ENCODE peak calls at places on chromosomes 1 and 21, in seven cellular contexts. F is SK-N-SH, S is HCT116, Z is HepG2, A is H1, Y is K562, X is GM12878. D is an unnamed sample.

GRCh38 chr21:45051580-45052434 is 22.6 kb upstream of the ADARB1 start:
- DNase-seq in F (no peak), S (no peak), Z (no peak), A (peak; percentile 45), Y (no peak), X (no peak), D (no peak)

GRCh38 chr1:51410568-51411460 is 80.5 kb upstream of the TTC39A start:
- DNase-seq in F (no peak), S (no peak), Z (peak; percentile 48), A (no peak), Y (no peak), X (no peak), D (peak; percentile 7)

GRCh38 chr21:32977216-32977615 is 48.5 kb upstream of the OLIG2 start:
- DNase-seq in F (no peak), S (no peak), Z (no peak), A (no peak), Y (no peak), X (no peak), D (no peak)

GRCh38 chr1:12654657-12655056 is 10.8 kb downstream of the AADACL4 start:
- DNase-seq in F (no peak), S (no peak), Z (peak; percentile 65), A (no peak), Y (no peak), X (no peak), D (no peak)

GRCh38 chr1:234970731-234971476 is 157.7 kb downstream of the TOMM20 start:
- DNase-seq in F (peak; percentile 54), S (no peak), Z (peak; percentile 81), A (peak; percentile 68), Y (no peak), X (no peak), D (peak; percentile 71)

GRCh38 chr1:11184973-11185372 is 4.2 kb upstream of the ANGPTL7 start:
- DNase-seq in F (no peak), S (no peak), Z (no peak), A (no peak), Y (no peak), X (no peak), D (no peak)

GRCh38 chr1:2283991-2284895 is 56.1 kb downstream of the SKI start:
- DNase-seq in F (no peak), S (no peak), Z (peak; percentile 15), A (no peak), Y (no peak), X (no peak), D (no peak)

GRCh38 chr1:164524810-164525209 is 34.2 kb upstream of the PBX1 start:
- DNase-seq in F (no peak), S (no peak), Z (no peak), A (no peak), Y (no peak), X (no peak), D (no peak)

GRCh38 chr1:6962956-6963915 is 178.0 kb downstream of the CAMTA1 start:
- DNase-seq in F (peak; percentile 69), S (peak; percentile 88), Z (no peak), A (peak; percentile 96), Y (peak; percentile 96), X (peak; percentile 24), D (no peak)

GRCh38 chr1:31796707-31797106 is 19.1 kb downstream of the SPOCD1 start:
- DNase-seq in F (no peak), S (no peak), Z (no peak), A (no peak), Y (no peak), X (no peak), D (no peak)

GRCh38 chr1:93716974-93717373 is 35.3 kb upstream of the BCAR3 start:
- DNase-seq in F (no peak), S (no peak), Z (no peak), A (no peak), Y (no peak), X (no peak), D (no peak)

GRCh38 chr1:36910886-36911540 is 123.3 kb downstream of the GRIK3 start:
- DNase-seq in F (no peak), S (no peak), Z (no peak), A (no peak), Y (no peak), X (no peak), D (no peak)

DNA sequence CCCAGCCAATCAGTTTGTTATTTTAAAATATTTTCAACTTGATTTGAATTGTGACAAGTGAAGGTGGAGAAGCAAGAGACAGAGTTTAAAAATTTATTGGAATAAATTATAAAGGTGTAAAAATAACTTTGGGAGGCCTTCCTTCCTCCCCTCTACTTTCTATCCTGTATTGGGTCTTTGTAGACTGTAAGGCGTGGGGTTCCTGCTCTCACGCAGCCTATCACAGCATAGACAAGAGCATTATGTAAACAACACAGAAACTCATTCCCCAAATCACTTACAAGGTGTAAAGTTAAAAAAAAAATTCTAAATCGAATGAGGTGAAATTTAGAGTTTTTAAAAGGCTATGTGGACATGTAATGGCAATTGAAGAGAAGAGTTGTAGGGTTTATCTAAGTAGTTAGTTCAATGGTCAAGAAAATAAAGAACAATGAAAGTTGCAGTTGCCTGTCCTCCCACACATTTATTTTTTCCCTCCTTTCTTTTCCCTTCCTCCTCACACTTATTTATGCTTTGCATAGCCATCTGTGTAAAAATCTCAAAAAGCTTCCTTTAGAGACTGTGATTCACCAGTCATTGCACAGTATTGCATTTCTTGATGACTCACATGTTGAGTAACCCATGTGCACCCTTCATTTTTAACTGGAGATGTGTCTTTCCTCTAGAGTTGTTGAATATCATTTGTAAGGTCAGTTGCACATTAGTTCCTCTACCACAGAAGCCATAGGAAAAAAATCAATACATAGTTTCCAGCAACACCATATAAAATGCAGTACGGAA is 242.2 kb downstream of the PTPRC start:
- DNase-seq in F (no peak), S (peak; percentile 91), Z (peak; percentile 13), A (no peak), Y (no peak), X (no peak), D (no peak)
- TF ChIP-seq JUND in F (peak; percentile 97), S (peak; percentile 97), Z (no peak), A (no peak), Y (peak; percentile 25), X (no peak), D (no peak)

GRCh38 chr1:210541680-210542358 is 213.1 kb downstream of the HHAT start:
- DNase-seq in F (peak; percentile 44), S (no peak), Z (no peak), A (no peak), Y (no peak), X (no peak), D (no peak)
- TF ChIP-seq JUND in F (no peak), S (no peak), Z (no peak), A (no peak), Y (no peak), X (no peak), D (no peak)

DNA sequence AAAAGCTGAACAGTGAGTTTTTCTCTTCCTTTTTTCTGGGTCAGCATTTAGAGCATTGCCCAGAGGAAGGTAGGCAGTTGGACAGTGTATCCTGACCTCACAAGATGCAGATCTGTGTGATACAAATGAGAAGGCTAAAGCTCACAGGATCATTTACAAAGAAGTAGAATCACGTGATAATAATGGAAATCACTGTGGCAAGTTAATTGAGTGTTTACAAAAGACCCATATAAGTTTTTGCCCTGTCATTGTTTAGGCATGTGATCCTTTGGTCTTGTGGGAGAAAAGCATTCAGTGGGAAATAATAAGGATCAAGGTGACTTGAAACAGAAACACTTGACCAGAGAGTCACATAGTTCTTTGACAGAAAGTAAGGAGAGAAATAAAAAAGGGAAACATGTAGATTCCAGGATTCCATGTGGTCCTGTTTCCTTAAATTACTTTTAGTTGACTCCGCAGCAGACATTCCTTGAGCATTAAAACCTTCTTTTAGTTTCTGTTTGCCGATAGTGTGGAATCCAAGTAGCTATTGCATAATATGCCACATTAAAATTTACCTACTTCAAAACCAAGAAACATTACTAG is 66.4 kb downstream of the CNST start:
- DNase-seq in F (no peak), S (no peak), Z (no peak), A (no peak), Y (no peak), X (no peak), D (peak; percentile 9)
- TF ChIP-seq JUND in F (peak; percentile 48), S (no peak), Z (no peak), A (no peak), Y (no peak), X (no peak), D (no peak)

GRCh38 chr1:202806845-202807366 is 1.3 kb downstream of the KDM5B start:
- DNase-seq in F (no peak), S (no peak), Z (no peak), A (peak; percentile 59), Y (no peak), X (no peak), D (no peak)
- TF ChIP-seq JUND in F (no peak), S (no peak), Z (no peak), A (no peak), Y (no peak), X (no peak), D (no peak)

GRCh38 chr1:229941785-229942184 is 125.3 kb upstream of the GALNT2 start:
- DNase-seq in F (no peak), S (no peak), Z (no peak), A (no peak), Y (no peak), X (no peak), D (no peak)
- TF ChIP-seq JUND in F (no peak), S (no peak), Z (no peak), A (no peak), Y (no peak), X (no peak), D (no peak)

GRCh38 chr1:245874942-245875580 is 632.0 kb downstream of the SMYD3 start:
- DNase-seq in F (peak; percentile 82), S (no peak), Z (no peak), A (no peak), Y (peak; percentile 44), X (no peak), D (no peak)
- TF ChIP-seq JUND in F (peak; percentile 96), S (no peak), Z (no peak), A (no peak), Y (peak; percentile 26), X (no peak), D (no peak)